ENCODE peak calls at places on chromosomes 12 and 14, in seven cellular contexts. S, Z, G, J, U, H and M are unnamed samples.

GRCh38 chr14:96297999-96298398 is 42.0 kb downstream of the BDKRB1 start:
- DNase-seq in J (no peak), H (no peak), S (no peak), Z (no peak), U (no peak), G (no peak), M (no peak)

GRCh38 chr12:131378176-131378842 is 332.6 kb upstream of the SFSWAP start:
- DNase-seq in S (no peak), Z (no peak), J (no peak), U (no peak), H (no peak), G (no peak), M (no peak)

GRCh38 chr12:84046869-84047268 is 865.7 kb downstream of the SLC6A15 start:
- DNase-seq in U (no peak), Z (no peak), J (no peak), S (no peak), G (no peak), H (no peak), M (no peak)

GRCh38 chr12:113334786-113335539 is at the start of gene SLC8B1:
- DNase-seq in H (peak), G (peak), U (peak), J (peak), S (peak), Z (peak), M (peak)

GRCh38 chr12:96436366-96437295 is 36.4 kb upstream of the CDK17 start:
- DNase-seq in S (no peak), U (no peak), G (no peak), H (no peak), J (no peak), Z (no peak), M (no peak)

GRCh38 chr12:79681008-79681590 is 9.7 kb downstream of the PAWR start:
- DNase-seq in U (no peak), J (no peak), S (no peak), H (no peak), Z (no peak), G (no peak), M (no peak)

GRCh38 chr12:112947314-112947713 is 9.0 kb downstream of the OAS3 start:
- DNase-seq in U (no peak), Z (no peak), S (no peak), H (no peak), G (no peak), J (no peak), M (no peak)

GRCh38 chr12:34404377-34405285 is 382.3 kb downstream of the ALG10 start:
- DNase-seq in H (no peak), J (no peak), U (peak), S (no peak), Z (no peak), G (peak), M (no peak)

GRCh38 chr12:29741342-29742241 is 42.1 kb downstream of the TMTC1 start:
- DNase-seq in J (no peak), G (no peak), H (no peak), S (no peak), Z (no peak), U (no peak), M (no peak)